ENCODE peak calls at places on chromosome 19, in five cellular contexts. C is left lung, T is GM13976, O is tibial nerve, B is cardiac fibroblast. F is an unnamed sample.

GRCh38 chr19:49064768-49065611 is at the start of gene NTF4:
- DNase-seq in C (no peak), T (no peak), O (no peak), B (no peak), F (no peak)

GRCh38 chr19:44111910-44112463 is 1.2 kb upstream of the ZNF225 start:
- DNase-seq in C (no peak), T (no peak), O (no peak), B (peak; percentile 94), F (no peak)

GRCh38 chr19:46451352-46451751 is 20.0 kb downstream of the PNMA8A start:
- DNase-seq in C (no peak), T (no peak), O (no peak), B (no peak), F (no peak)

GRCh38 chr19:11295180-11295579 is 780 bp upstream of the TSPAN16 start:
- DNase-seq in C (peak; percentile 4), T (no peak), O (no peak), B (no peak), F (no peak)

GRCh38 chr19:41218615-41219507 is at the start of gene AXL:
- DNase-seq in C (peak; percentile 75), T (no peak), O (peak; percentile 84), B (peak; percentile 70), F (no peak)

GRCh38 chr19:679418-680286 is 3.5 kb downstream of the FSTL3 start:
- DNase-seq in C (peak; percentile 89), T (no peak), O (peak; percentile 41), B (peak; percentile 75), F (peak; percentile 37)

GRCh38 chr19:55454787-55455243 is 6.6 kb downstream of the ISOC2 start:
- DNase-seq in C (peak; percentile 80), T (peak; percentile 75), O (no peak), B (peak; percentile 54), F (no peak)

GRCh38 chr19:18203408-18203862 is 407 bp downstream of the RAB3A start:
- DNase-seq in C (peak; percentile 85), T (no peak), O (no peak), B (no peak), F (no peak)

GRCh38 chr19:51359294-51359693 is 6.9 kb downstream of the ETFB start:
- DNase-seq in C (no peak), T (no peak), O (no peak), B (peak; percentile 85), F (no peak)

DNA sequence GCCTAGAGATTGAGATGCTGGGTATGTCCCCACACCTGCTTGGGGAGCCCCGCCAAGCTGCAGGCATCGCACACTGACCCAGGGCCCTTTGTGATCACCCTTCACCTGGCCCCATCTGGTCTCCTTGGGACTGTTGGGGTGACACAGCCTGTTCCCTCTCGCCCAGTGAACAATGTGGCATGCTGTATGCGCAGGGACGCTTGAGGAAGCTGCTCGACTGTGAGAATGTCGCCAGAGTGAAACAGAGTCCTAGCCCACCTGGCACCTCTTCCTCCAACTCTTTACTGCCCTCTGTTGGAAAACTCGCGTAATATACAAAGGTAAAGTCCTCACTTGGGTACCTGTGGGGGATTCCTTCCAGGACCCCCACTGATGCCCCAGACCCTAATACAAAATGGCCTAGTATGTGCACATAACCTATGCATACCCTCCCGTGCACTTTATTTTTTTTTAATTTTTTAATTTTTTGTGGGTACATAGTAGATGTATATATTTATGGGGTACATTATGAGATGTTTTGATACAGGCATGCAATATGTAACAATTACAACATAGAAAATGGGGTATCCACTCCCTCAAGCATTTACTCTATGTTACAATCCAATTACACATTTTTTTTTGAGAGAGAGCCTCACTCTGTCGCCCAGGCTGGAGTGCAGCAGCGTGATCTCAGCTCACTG is 9.0 kb downstream of the BLOC1S3 start:
- DNase-seq in C (no peak), T (peak; percentile 81), O (no peak), B (no peak), F (peak; percentile 27)
- TF ChIP-seq CTCF in C (peak; percentile 39), T (peak; percentile 40), O (no peak), B (peak; percentile 62), F (no peak)

GRCh38 chr19:42542791-42543190 is 14.5 kb upstream of the CEACAM1 start:
- DNase-seq in C (no peak), T (no peak), O (no peak), B (no peak), F (no peak)
- TF ChIP-seq CTCF in C (no peak), T (no peak), O (no peak), B (no peak), F (no peak)

GRCh38 chr19:8456064-8456463 is 11.3 kb downstream of the HNRNPM start:
- DNase-seq in C (no peak), T (no peak), O (no peak), B (no peak), F (no peak)
- TF ChIP-seq CTCF in C (no peak), T (no peak), O (no peak), B (peak; percentile 33), F (no peak)

DNA sequence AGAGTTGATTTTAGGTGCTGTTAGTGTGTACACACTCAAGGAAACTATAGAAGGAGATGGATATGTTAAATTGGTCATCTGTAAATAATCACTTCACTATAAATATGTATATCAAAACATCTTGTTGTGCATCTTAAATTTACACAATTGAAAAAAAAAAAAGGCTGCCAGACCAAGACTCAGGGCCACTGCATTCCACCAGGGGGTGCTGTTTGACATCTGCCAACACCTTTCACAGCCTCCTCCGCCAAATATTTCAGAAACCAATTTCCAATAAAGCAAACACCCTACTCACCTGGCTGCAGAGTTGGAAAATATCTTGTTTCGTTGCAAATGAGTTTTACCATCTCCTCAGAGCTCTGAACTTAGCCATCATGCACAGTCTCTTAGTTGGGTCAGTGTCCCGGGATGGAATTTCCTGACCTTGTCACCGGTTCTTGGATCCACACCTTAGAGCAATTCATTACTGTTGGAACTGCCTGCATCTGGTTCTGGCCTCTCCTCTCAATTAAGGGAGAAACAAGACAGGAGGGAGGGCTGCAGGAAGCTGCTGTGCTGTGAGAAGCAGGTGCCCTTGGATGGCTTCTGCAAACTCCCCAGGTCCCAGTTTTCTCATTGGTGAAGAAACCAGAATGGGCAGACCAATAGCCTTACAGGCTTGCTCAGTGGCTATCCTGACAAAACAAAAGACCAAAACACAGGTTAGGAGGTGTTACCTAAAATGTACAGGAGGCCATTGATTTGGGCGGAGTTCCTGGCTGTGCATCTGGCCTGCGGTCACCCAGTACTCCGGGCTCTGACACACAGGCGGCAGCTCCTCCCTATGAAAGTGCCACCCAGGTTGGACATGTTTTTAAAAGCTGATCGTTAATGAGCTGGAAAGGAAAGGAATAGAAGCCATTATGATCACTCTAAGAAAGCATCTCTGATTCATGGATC is 746.6 kb downstream of the UQCRFS1 start:
- DNase-seq in C (no peak), T (peak; percentile 58), O (peak; percentile 82), B (peak; percentile 80), F (no peak)
- TF ChIP-seq CTCF in C (peak; percentile 77), T (peak; percentile 29), O (peak; percentile 70), B (peak; percentile 88), F (no peak)